ENCODE peak calls at places on chromosomes 7 and 10, in seven cellular contexts. I is T-helper 17 cell; R is HuH-7; T is activated naive CD4-positive, alpha-beta T cell treated with anti-CD3 and anti-CD28 coated beads, Interleukin-2, amount 10 ng/mL, durations not matched to agents 7 days and 5 days; Z is lung microvascular endothelial cell; M is M059J; S is brain microvascular endothelial cell. G is an unnamed sample.

GRCh38 chr7:27782849-27783248 is 42.9 kb downstream of the TAX1BP1 start:
- DNase-seq in M (no peak), T (no peak), S (no peak), I (no peak), R (no peak), Z (peak), G (no peak)

GRCh38 chr7:143393267-143394041 is 12.3 kb downstream of the ZYX start:
- DNase-seq in S (no peak), R (peak), I (no peak), Z (peak), T (no peak), M (no peak), G (no peak)

GRCh38 chr10:10515479-10516204 is 502.0 kb upstream of the CELF2 start:
- DNase-seq in T (no peak), Z (no peak), R (no peak), M (peak), S (peak), I (no peak), G (no peak)

GRCh38 chr7:20581956-20582355 is 33.5 kb upstream of the ABCB5 start:
- DNase-seq in R (no peak), T (no peak), M (no peak), S (no peak), I (no peak), Z (no peak), G (no peak)

GRCh38 chr10:29470355-29470705 is 164.4 kb downstream of the SVIL start:
- DNase-seq in T (no peak), S (no peak), R (peak), I (no peak), Z (peak), M (no peak), G (no peak)

GRCh38 chr10:31515819-31516402 is 196.9 kb downstream of the ZEB1 start:
- DNase-seq in R (no peak), M (no peak), T (no peak), S (no peak), Z (no peak), I (no peak), G (no peak)

GRCh38 chr7:11329626-11330025 is 356.0 kb downstream of the PHF14 start:
- DNase-seq in S (no peak), Z (no peak), I (no peak), T (no peak), R (no peak), M (no peak), G (no peak)

GRCh38 chr7:155580367-155580766 is 34.0 kb upstream of the CNPY1 start:
- DNase-seq in R (no peak), Z (no peak), T (no peak), I (no peak), S (no peak), M (no peak), G (no peak)

GRCh38 chr10:58086144-58086762 is 181.4 kb downstream of the IPMK start:
- DNase-seq in R (no peak), Z (no peak), I (no peak), S (no peak), T (no peak), M (no peak), G (no peak)

GRCh38 chr7:122762071-122762470 is 59.3 kb upstream of the RNF148 start:
- DNase-seq in M (no peak), I (no peak), R (no peak), T (no peak), Z (no peak), S (no peak), G (no peak)

GRCh38 chr10:92267343-92267742 is 23.5 kb downstream of the CPEB3 start:
- DNase-seq in M (no peak), T (no peak), S (no peak), I (no peak), R (no peak), Z (no peak), G (no peak)

GRCh38 chr7:128100225-128100948 is 69.2 kb upstream of the LRRC4 start:
- DNase-seq in T (no peak), M (no peak), R (no peak), Z (no peak), I (no peak), S (no peak), G (no peak)

GRCh38 chr10:19658131-19658530 is 158.1 kb upstream of the PLXDC2 start:
- DNase-seq in Z (no peak), S (peak), T (no peak), M (no peak), I (no peak), R (no peak), G (no peak)

GRCh38 chr7:142542097-142542496 is 207.2 kb upstream of the PRSS1 start:
- DNase-seq in S (no peak), M (no peak), R (no peak), I (no peak), T (no peak), Z (no peak), G (no peak)

GRCh38 chr7:36658603-36659516 is 65.4 kb downstream of the AOAH start:
- DNase-seq in R (peak), I (no peak), Z (peak), S (peak), M (peak), T (no peak), G (no peak)